ENCODE peak calls at places on chromosomes 2 and 18, in four cellular contexts. G, B, M and L are unnamed samples.

GRCh38 chr2:214328941-214329340 is 81.9 kb upstream of the VWC2L start:
- DNase-seq in G (no peak), B (no peak), M (no peak), L (peak)

GRCh38 chr18:48827321-48828200 is 123.2 kb downstream of the SMAD7 start:
- DNase-seq in G (peak), B (no peak), M (peak), L (peak)

GRCh38 chr18:75208055-75208835 is 694 bp downstream of the PTGR3 start:
- DNase-seq in G (peak), B (no peak), M (peak), L (peak)

GRCh38 chr2:231037731-231038482 is 584 bp downstream of the C2orf72 start:
- DNase-seq in G (no peak), B (no peak), M (no peak), L (no peak)

GRCh38 chr2:234702731-234703225 is 205.9 kb upstream of the ARL4C start:
- DNase-seq in G (no peak), B (no peak), M (no peak), L (no peak)

GRCh38 chr2:9300829-9301453 is 94.3 kb downstream of the ASAP2 start:
- DNase-seq in G (no peak), B (no peak), M (no peak), L (no peak)

GRCh38 chr2:200270732-200271131 is 35.8 kb upstream of the SPATS2L start:
- DNase-seq in G (no peak), B (no peak), M (no peak), L (no peak)

GRCh38 chr2:236675051-236675450 is 105.4 kb downstream of the ACKR3 start:
- DNase-seq in G (no peak), B (no peak), M (peak), L (no peak)

GRCh38 chr2:30185175-30185574 is 38.4 kb downstream of the YPEL5 start:
- DNase-seq in G (no peak), B (no peak), M (peak), L (no peak)

GRCh38 chr2:174918886-174919526 is 86.2 kb downstream of the CHN1 start:
- DNase-seq in G (no peak), B (no peak), M (no peak), L (no peak)

GRCh38 chr2:144824611-144825010 is 304.7 kb upstream of the ZEB2 start:
- DNase-seq in G (no peak), B (no peak), M (no peak), L (no peak)

GRCh38 chr2:233021771-233022170 is 8.7 kb upstream of the NGEF start:
- DNase-seq in G (no peak), B (no peak), M (peak), L (no peak)
- H3K14ac ChIP-seq in G (no peak), B (no peak), M (no peak), L (no peak)

DNA sequence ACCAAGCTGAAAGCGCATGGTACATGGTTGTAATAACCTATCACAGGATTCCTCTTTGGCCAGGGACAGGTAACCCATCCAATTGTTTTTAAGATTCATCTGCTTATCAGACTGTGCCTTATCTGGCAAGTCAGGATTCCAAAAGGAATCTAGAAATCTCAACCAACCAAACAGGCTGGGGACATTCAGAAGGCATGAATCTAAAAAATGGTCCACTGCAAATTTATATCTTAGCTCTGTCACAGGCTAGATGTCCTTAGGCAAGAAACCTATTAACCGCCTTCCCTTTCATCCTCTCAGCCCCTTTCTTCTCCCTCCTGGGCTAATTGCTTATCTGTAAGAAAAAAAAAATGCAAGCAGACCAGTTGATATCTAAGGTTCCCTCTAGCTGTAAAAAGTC is 4.3 kb downstream of the LRP2 start:
- DNase-seq in G (no peak), B (no peak), M (no peak), L (no peak)
- H3K14ac ChIP-seq in G (no peak), B (no peak), M (no peak), L (no peak)

DNA sequence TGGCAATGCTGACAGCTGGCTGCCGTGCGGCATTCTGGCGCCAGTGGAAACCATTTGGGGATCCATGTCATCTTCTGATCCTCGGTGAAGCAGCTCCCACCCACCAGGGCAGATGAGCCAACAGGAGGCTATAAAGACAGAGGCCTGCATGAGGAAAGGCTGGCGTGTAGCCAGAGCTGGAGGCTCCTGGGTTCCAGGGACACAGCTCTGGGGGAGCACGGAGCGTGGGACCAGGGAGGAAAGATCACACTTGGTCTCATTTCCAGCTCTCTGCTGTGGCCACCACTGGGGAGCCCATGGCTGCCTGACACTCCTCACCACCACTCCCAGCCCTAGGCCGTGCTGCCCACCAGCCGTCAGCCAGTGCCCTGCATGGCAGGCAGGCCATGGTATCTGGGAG is 145.8 kb downstream of the ZFP36L2 start:
- DNase-seq in G (no peak), B (no peak), M (no peak), L (no peak)
- H3K14ac ChIP-seq in G (peak), B (no peak), M (peak), L (no peak)

GRCh38 chr2:11367170-11367569 is 22.7 kb upstream of the ROCK2 start:
- DNase-seq in G (no peak), B (no peak), M (no peak), L (no peak)

GRCh38 chr2:11368059-11368572 is 23.7 kb upstream of the ROCK2 start:
- DNase-seq in G (no peak), B (no peak), M (no peak), L (no peak)

GRCh38 chr2:11364565-11364887 is 20.1 kb upstream of the ROCK2 start:
- DNase-seq in G (no peak), B (no peak), M (no peak), L (no peak)

GRCh38 chr2:11365096-11365856 is 20.8 kb upstream of the ROCK2 start:
- DNase-seq in G (no peak), B (no peak), M (no peak), L (peak)

DNA sequence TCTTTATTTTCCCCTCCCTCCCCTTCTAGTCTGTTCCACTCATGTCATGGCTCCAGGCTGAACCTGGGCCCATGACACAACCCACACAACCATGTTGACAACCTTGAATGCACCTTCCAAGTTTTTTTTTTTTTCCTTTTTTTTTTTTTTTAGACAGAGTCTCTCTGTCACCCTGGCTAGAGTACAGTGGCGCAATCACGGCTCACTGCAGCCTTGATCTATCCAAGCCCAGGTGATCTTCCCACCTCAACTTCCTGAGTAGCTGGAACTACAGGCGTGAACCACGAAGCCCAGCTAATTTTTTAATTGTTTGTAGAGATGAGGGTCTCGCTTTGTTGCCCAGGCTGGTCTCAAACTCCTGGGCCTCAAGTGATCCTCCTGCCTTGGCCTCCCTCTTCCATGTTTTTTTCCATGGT is 21.9 kb upstream of the ROCK2 start:
- DNase-seq in G (no peak), B (no peak), M (no peak), L (no peak)
- H3K14ac ChIP-seq in G (no peak), B (no peak), M (no peak), L (no peak)

GRCh38 chr2:43065036-43065435 is 161.4 kb downstream of the ZFP36L2 start:
- DNase-seq in G (no peak), B (no peak), M (no peak), L (no peak)

GRCh38 chr2:43067254-43068052 is 159.0 kb downstream of the ZFP36L2 start:
- DNase-seq in G (no peak), B (no peak), M (no peak), L (no peak)

GRCh38 chr2:43068053-43068471 is 158.3 kb downstream of the ZFP36L2 start:
- DNase-seq in G (peak), B (no peak), M (no peak), L (peak)

GRCh38 chr2:43068730-43069517 is 157.5 kb downstream of the ZFP36L2 start:
- DNase-seq in G (no peak), B (no peak), M (no peak), L (no peak)

GRCh38 chr2:43065871-43066270 is 160.5 kb downstream of the ZFP36L2 start:
- DNase-seq in G (no peak), B (no peak), M (no peak), L (no peak)
- H3K14ac ChIP-seq in G (no peak), B (no peak), M (no peak), L (no peak)

GRCh38 chr2:60469918-60470317 is 83.5 kb downstream of the BCL11A start:
- DNase-seq in G (no peak), B (no peak), M (no peak), L (no peak)
- H3K14ac ChIP-seq in G (no peak), B (no peak), M (no peak), L (no peak)

GRCh38 chr2:106956879-106957278 is 70.9 kb upstream of the ST6GAL2 start:
- DNase-seq in G (no peak), B (no peak), M (peak), L (no peak)

GRCh38 chr2:106953236-106953635 is 67.3 kb upstream of the ST6GAL2 start:
- DNase-seq in G (no peak), B (no peak), M (no peak), L (no peak)

GRCh38 chr2:106953779-106954178 is 67.8 kb upstream of the ST6GAL2 start:
- DNase-seq in G (no peak), B (no peak), M (no peak), L (no peak)

GRCh38 chr2:106959975-106960632 is 74.1 kb upstream of the ST6GAL2 start:
- DNase-seq in G (no peak), B (no peak), M (no peak), L (no peak)

DNA sequence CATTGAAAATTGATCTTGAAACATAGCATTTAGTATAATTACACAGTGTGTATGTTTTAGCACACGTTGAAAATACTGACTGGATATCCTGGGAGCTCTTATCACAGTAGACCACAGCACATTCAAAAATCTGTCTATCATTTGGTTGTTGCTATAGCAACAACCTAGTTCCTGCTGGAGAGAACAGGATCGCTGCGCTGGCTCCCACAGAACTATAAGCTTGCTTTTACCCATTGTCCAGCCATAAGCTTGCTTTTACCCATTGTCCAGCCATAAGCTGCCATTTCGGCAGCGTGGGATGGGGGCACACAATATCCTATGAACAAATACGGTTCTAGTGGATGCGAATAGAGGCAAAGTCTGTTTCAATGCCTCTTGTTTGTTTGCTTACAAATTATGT is 70.4 kb upstream of the ST6GAL2 start:
- DNase-seq in G (no peak), B (no peak), M (no peak), L (no peak)
- H3K14ac ChIP-seq in G (no peak), B (no peak), M (no peak), L (no peak)

GRCh38 chr2:148670773-148671172 is 26.2 kb downstream of the EPC2 start:
- DNase-seq in G (no peak), B (no peak), M (peak), L (no peak)

GRCh38 chr2:148675708-148676107 is 31.2 kb downstream of the EPC2 start:
- DNase-seq in G (no peak), B (no peak), M (peak), L (no peak)

GRCh38 chr2:148674063-148675020 is 29.8 kb downstream of the EPC2 start:
- DNase-seq in G (peak), B (no peak), M (peak), L (peak)
- H3K14ac ChIP-seq in G (no peak), B (no peak), M (no peak), L (no peak)